ENCODE peak calls at places on chromosomes 4 and X, in six cellular contexts. S, Z, U, I, P and C are unnamed samples.

GRCh38 chr4:8403173-8403753 is 37.3 kb downstream of the ACOX3 start:
- DNase-seq in S (peak; percentile 93), U (peak; percentile 80), I (peak; percentile 73), Z (peak; percentile 96), P (peak; percentile 73), C (no peak)

GRCh38 chrX:46444011-46444410 is 101.2 kb downstream of the ZNF674 start:
- DNase-seq in Z (no peak), U (no peak), P (peak; percentile 87), I (peak; percentile 64), S (no peak), C (no peak)

GRCh38 chr4:42488554-42488953 is 91.3 kb downstream of the SHISA3 start:
- DNase-seq in P (no peak), S (no peak), I (no peak), Z (no peak), U (no peak), C (no peak)

GRCh38 chr4:128571747-128572146 is 237.8 kb upstream of the JADE1 start:
- DNase-seq in Z (peak; percentile 70), S (peak; percentile 82), P (peak; percentile 90), U (no peak), I (peak; percentile 66), C (no peak)

GRCh38 chr4:126701756-126702155 is 931.0 kb upstream of the INTU start:
- DNase-seq in I (peak; percentile 84), S (no peak), P (peak; percentile 94), Z (peak; percentile 85), U (no peak), C (no peak)

GRCh38 chrX:40169193-40170086 is 71.7 kb upstream of the BCOR start:
- DNase-seq in U (no peak), P (peak; percentile 49), S (peak; percentile 82), Z (peak; percentile 81), I (no peak), C (peak; percentile 20)

GRCh38 chr4:104641427-104641826 is 146.7 kb upstream of the CXXC4 start:
- DNase-seq in U (no peak), Z (no peak), S (no peak), P (no peak), I (no peak), C (no peak)

GRCh38 chr4:158253350-158253980 is 43.2 kb downstream of the TMEM144 start:
- DNase-seq in P (peak; percentile 56), I (peak; percentile 16), S (no peak), U (no peak), Z (no peak), C (no peak)

GRCh38 chr4:147689062-147689461 is 5.1 kb upstream of the PRMT9 start:
- DNase-seq in S (no peak), I (no peak), P (no peak), Z (no peak), U (no peak), C (no peak)

GRCh38 chr4:185651137-185651677 is 115.9 kb upstream of the PDLIM3 start:
- DNase-seq in U (no peak), P (no peak), Z (no peak), I (no peak), S (no peak), C (no peak)

GRCh38 chr4:185654965-185655554 is 119.8 kb upstream of the PDLIM3 start:
- DNase-seq in U (no peak), P (no peak), I (no peak), Z (no peak), S (no peak), C (no peak)

GRCh38 chr4:185648631-185649030 is 113.3 kb upstream of the PDLIM3 start:
- DNase-seq in S (no peak), I (no peak), Z (no peak), P (no peak), U (no peak), C (no peak)

GRCh38 chr4:185654311-185654710 is 119.0 kb upstream of the PDLIM3 start:
- DNase-seq in U (no peak), I (no peak), Z (no peak), P (no peak), S (no peak), C (no peak)

DNA sequence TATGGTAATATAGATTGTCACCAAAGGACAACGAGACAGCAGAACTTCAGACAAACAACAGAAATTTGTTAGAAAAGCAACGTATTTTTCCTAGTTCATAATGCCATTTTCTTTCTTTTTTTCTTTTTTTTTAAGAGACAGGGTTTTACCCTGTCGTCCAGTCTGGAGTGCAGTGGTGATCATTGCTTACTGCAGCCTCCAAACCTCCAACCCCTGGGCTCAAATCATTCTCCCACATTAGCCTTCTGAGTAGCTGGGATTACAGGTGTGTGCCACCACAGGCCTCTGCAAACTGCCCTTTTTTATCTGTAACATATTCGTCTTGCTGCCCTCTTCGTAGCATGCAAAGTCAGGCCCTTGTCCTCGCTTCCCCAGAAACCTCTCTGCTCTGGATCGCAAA is 116.5 kb upstream of the PDLIM3 start:
- DNase-seq in P (no peak), I (no peak), Z (no peak), U (no peak), S (no peak), C (no peak)
- H3K4me3 ChIP-seq in P (no peak overlapping the region), I (no peak overlapping the region), Z (no peak overlapping the region), U (no peak overlapping the region), S (peak overlapping the region; percentile 61), C (no peak overlapping the region)

GRCh38 chr4:21947768-21948346 is 715 bp downstream of the KCNIP4 start:
- DNase-seq in I (no peak), S (no peak), Z (no peak), P (no peak), U (no peak), C (no peak)
- H3K4me3 ChIP-seq in I (no peak overlapping the region), S (peak overlapping the region; percentile 69), Z (peak overlapping the region; percentile 45), P (no peak overlapping the region), U (no peak overlapping the region), C (no peak overlapping the region)

GRCh38 chr4:57159866-57160265 is 49.7 kb upstream of the IGFBP7 start:
- DNase-seq in S (no peak), I (no peak), U (no peak), P (peak; percentile 22), Z (no peak), C (no peak)
- H3K4me3 ChIP-seq in S (no peak overlapping the region), I (no peak overlapping the region), U (no peak overlapping the region), P (no peak overlapping the region), Z (no peak overlapping the region), C (no peak overlapping the region)

DNA sequence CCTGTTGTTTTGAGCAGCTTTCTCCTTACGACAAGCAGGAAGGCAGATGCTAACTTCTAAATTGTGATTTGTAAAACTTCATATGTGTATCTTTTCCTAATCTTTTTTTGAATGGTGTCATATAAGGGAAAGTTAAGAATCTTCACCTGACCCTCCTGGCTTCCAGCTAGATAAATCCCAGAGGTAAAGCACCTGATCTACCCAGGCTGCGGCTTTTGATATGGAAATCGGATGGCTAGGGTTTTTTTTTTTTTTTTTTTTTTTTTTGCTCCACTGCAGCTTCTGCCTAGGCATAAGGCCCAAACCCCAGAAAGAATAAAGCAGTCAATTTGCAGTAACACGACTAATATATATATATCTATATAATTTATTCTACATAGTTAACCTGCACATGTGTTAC is 10.0 kb downstream of the MAB21L2 start:
- DNase-seq in I (no peak), S (no peak), P (no peak), U (no peak), Z (no peak), C (no peak)
- H3K4me3 ChIP-seq in I (no peak overlapping the region), S (peak overlapping the region; percentile 76), P (no peak overlapping the region), U (no peak overlapping the region), Z (no peak overlapping the region), C (no peak overlapping the region)